ENCODE peak calls at places on chromosomes 7 and 10, in six cellular contexts. O, D, F, T, A and M are unnamed samples. For H3K79me1, the result is how much of the 10 kb centered on the place peaks cover.

GRCh38 chr10:28171468-28172235 is 131.2 kb downstream of the MPP7 start:
- DNase-seq in O (no peak), D (no peak), F (peak), T (peak), A (no peak), M (no peak)

GRCh38 chr10:61981460-61981859 is 80.0 kb downstream of the ARID5B start:
- DNase-seq in O (no peak), D (no peak), F (no peak), T (no peak), A (no peak), M (no peak)

GRCh38 chr7:33614357-33615132 is 290.8 kb upstream of the BMPER start:
- DNase-seq in O (no peak), D (no peak), F (no peak), T (no peak), A (no peak), M (no peak)

GRCh38 chr10:89522463-89522862 is 12.9 kb downstream of the SLC16A12 start:
- DNase-seq in O (no peak), D (no peak), F (no peak), T (peak), A (no peak), M (peak)

GRCh38 chr7:82897500-82897899 is 265.2 kb downstream of the PCLO start:
- DNase-seq in O (no peak), D (no peak), F (no peak), T (no peak), A (no peak), M (no peak)

GRCh38 chr10:44374155-44374554 is 10.7 kb downstream of the CXCL12 start:
- DNase-seq in O (no peak), D (no peak), F (no peak), T (no peak), A (no peak), M (no peak)

GRCh38 chr10:132169031-132169765 is 17.6 kb upstream of the DPYSL4 start:
- DNase-seq in O (no peak), D (no peak), F (no peak), T (no peak), A (no peak), M (no peak)

GRCh38 chr10:116866987-116867595 is 17.8 kb downstream of the ENO4 start:
- DNase-seq in O (no peak), D (no peak), F (peak), T (peak), A (no peak), M (peak)

GRCh38 chr7:151690597-151690996 is 170.9 kb upstream of the RHEB start:
- DNase-seq in O (no peak), D (no peak), F (peak), T (peak), A (no peak), M (peak)

GRCh38 chr7:128136215-128136597 is 104.9 kb upstream of the LEP start:
- DNase-seq in O (peak), D (no peak), F (peak), T (no peak), A (no peak), M (no peak)

GRCh38 chr7:159031135-159031701 is 113.4 kb downstream of the VIPR2 start:
- DNase-seq in O (peak), D (no peak), F (peak), T (no peak), A (no peak), M (no peak)

GRCh38 chr10:92873029-92873428 is 24.7 kb downstream of the EXOC6 start:
- DNase-seq in O (no peak), D (no peak), F (no peak), T (no peak), A (no peak), M (no peak)

GRCh38 chr7:116621649-116622048 is 50.3 kb upstream of the MET start:
- DNase-seq in O (no peak), D (no peak), F (no peak), T (no peak), A (no peak), M (no peak)

GRCh38 chr10:72238392-72239175 is 22.5 kb upstream of the ASCC1 start:
- DNase-seq in O (no peak), D (no peak), F (no peak), T (no peak), A (no peak), M (no peak)

GRCh38 chr10:70557086-70557845 is 45.3 kb downstream of the PRF1 start:
- DNase-seq in O (no peak), D (no peak), F (no peak), T (no peak), A (no peak), M (no peak)

GRCh38 chr7:64300641-64301405 is 12.9 kb upstream of the ZNF736 start:
- DNase-seq in O (no peak), D (no peak), F (no peak), T (no peak), A (no peak), M (no peak)

GRCh38 chr7:126658684-126659083 is 594.1 kb downstream of the GRM8 start:
- DNase-seq in O (no peak), D (no peak), F (no peak), T (no peak), A (no peak), M (no peak)

GRCh38 chr10:79385804-79386531 is 38.7 kb downstream of the PPIF start:
- DNase-seq in O (peak), D (no peak), F (peak), T (no peak), A (no peak), M (no peak)

GRCh38 chr10:70514591-70514990 is 36.0 kb downstream of the PALD1 start:
- DNase-seq in O (no peak), D (no peak), F (no peak), T (no peak), A (no peak), M (no peak)

GRCh38 chr7:158164101-158165095 is 423.2 kb downstream of the PTPRN2 start:
- DNase-seq in O (no peak), D (no peak), F (peak), T (no peak), A (no peak), M (no peak)

GRCh38 chr10:102643346-102644065 is 773 bp upstream of the TRIM8 start:
- DNase-seq in O (peak), D (no peak), F (peak), T (peak), A (peak), M (peak)

GRCh38 chr10:43793714-43794113 is 145.0 kb upstream of the ZNF32 start:
- DNase-seq in O (no peak), D (no peak), F (no peak), T (peak), A (no peak), M (peak)

GRCh38 chr10:119421887-119422684 is 120.4 kb downstream of the RGS10 start:
- DNase-seq in O (no peak), D (no peak), F (no peak), T (peak), A (no peak), M (peak)

GRCh38 chr7:148445260-148446044 is 145.1 kb upstream of the C7orf33 start:
- DNase-seq in O (no peak), D (no peak), F (no peak), T (no peak), A (no peak), M (no peak)

GRCh38 chr10:121302541-121303180 is 295.6 kb downstream of the FGFR2 start:
- DNase-seq in O (no peak), D (no peak), F (no peak), T (no peak), A (no peak), M (no peak)

GRCh38 chr10:63416376-63416775 is 49.4 kb downstream of the JMJD1C start:
- DNase-seq in O (no peak), D (no peak), F (no peak), T (peak), A (no peak), M (no peak)

GRCh38 chr7:130996841-130997231 is 262.8 kb upstream of the KLF14 start:
- DNase-seq in O (no peak), D (no peak), F (no peak), T (peak), A (no peak), M (peak)

GRCh38 chr10:130747359-130747758 is 564.2 kb downstream of the TCERG1L start:
- DNase-seq in O (no peak), D (no peak), F (no peak), T (no peak), A (no peak), M (no peak)

GRCh38 chr7:28700790-28701203 is 257.3 kb downstream of the TRIL start:
- DNase-seq in O (no peak), D (no peak), F (no peak), T (peak), A (no peak), M (no peak)

GRCh38 chr7:14228341-14228740 is 238.9 kb upstream of the ETV1 start:
- DNase-seq in O (no peak), D (no peak), F (no peak), T (no peak), A (no peak), M (peak)

GRCh38 chr7:50649259-50649885 is 84.2 kb upstream of the DDC start:
- DNase-seq in O (no peak), D (no peak), F (no peak), T (no peak), A (no peak), M (no peak)

GRCh38 chr7:1512781-1513656 is 8.8 kb upstream of the INTS1 start:
- DNase-seq in O (no peak), D (no peak), F (no peak), T (peak), A (no peak), M (peak)

GRCh38 chr10:95656291-95657164 is at the start of gene ALDH18A1:
- DNase-seq in O (peak), D (peak), F (peak), T (peak), A (peak), M (peak)

GRCh38 chr7:1925349-1925748 is 255.3 kb downstream of the ELFN1 start:
- DNase-seq in O (no peak), D (no peak), F (peak), T (no peak), A (no peak), M (no peak)

DNA sequence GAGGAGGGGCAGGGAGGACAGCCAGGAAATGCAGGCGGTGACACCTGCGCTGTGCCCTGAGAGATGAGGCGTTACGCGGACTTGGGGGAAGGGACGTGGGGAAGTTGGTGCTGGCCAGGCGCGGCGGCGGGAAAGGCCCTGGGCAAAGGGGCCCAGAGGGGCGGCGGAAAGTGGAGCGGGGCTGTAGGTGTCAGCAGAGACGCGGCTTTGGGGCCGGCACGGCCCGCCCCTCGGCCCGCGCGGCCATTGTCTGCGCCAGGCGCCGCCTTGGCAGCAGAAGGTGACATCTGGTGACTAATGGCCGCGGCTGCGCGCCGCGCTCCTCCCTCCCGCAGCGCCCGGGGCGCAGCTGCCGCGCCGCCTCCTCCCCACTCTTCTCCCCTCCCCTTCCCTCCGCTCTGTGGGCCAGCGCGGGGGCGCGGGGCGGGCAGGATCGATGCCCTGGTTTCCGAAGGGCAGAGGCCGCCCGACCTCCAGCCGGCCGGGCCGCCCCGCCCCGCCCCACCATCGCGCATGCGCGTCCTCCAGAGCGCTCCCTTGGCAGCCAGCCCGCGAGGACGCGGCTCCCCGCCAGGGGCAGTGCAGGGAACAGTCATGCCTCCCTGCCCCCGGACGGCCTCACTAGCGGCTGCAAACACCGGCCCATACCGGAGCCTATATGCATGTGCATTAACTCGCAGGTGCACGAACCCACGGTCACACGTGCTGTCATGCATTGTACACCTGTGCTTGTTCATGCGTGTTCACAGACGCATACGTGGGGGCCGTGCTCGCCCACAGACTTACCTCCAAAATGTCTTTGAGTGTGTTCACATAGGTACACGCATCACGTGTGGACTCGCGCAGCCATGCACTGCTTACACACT is 269.6 kb downstream of the RPS24 start:
- DNase-seq in O (peak), D (peak), F (peak), T (peak), A (peak), M (peak)
- H3K79me1 ChIP-seq in O (under half), D (under half), F (under half), T (under half), A (under half), M (under half)

GRCh38 chr10:21100190-21100589 is 203.1 kb upstream of the NEBL start:
- DNase-seq in O (no peak), D (no peak), F (no peak), T (no peak), A (peak), M (no peak)
- H2BK15ac ChIP-seq in O (no peak), D (no peak), F (no peak), T (no peak), A (no peak), M (peak)

DNA sequence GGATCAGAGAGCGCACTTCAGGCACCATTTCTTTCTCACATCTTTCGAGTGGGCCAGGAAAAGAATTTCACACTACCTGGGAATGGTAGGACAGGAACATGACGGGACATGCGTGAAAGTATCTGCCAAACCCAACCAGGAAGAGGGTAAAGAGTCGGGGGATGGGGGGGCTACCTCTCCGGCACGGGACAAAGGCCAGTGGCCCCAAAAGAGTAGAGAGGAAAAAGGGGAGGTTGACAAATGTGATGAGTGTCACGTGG is 830 bp upstream of the BEND7 start:
- DNase-seq in O (no peak), D (no peak), F (peak), T (no peak), A (no peak), M (no peak)
- H3K9ac ChIP-seq in O (no peak), D (no peak), F (no peak), T (peak), A (no peak), M (peak)

GRCh38 chr7:135716677-135717238 is 11.2 kb downstream of the SLC13A4 start:
- DNase-seq in O (no peak), D (no peak), F (peak), T (peak), A (no peak), M (peak)
- H3K79me1 ChIP-seq in O (under half), D (under half), F (under half), T (under half), A (under half), M (under half)

GRCh38 chr10:29728541-29729049 is 93.8 kb upstream of the SVIL start:
- DNase-seq in O (no peak), D (no peak), F (peak), T (no peak), A (peak), M (no peak)
- H2BK15ac ChIP-seq in O (no peak), D (no peak), F (no peak), T (no peak), A (no peak), M (peak)

GRCh38 chr7:98282727-98283126 is 1.2 kb downstream of the BRI3 start:
- DNase-seq in O (no peak), D (no peak), F (no peak), T (no peak), A (no peak), M (peak)

GRCh38 chr7:98284335-98285036 is 3.0 kb downstream of the BRI3 start:
- DNase-seq in O (peak), D (no peak), F (peak), T (peak), A (no peak), M (peak)

GRCh38 chr7:98285132-98286092 is 3.9 kb downstream of the BRI3 start:
- DNase-seq in O (no peak), D (no peak), F (no peak), T (no peak), A (no peak), M (no peak)

GRCh38 chr7:98283127-98283886 is 1.8 kb downstream of the BRI3 start:
- DNase-seq in O (no peak), D (no peak), F (no peak), T (peak), A (no peak), M (peak)

GRCh38 chr7:98283887-98284222 is 2.4 kb downstream of the BRI3 start:
- DNase-seq in O (no peak), D (no peak), F (no peak), T (no peak), A (no peak), M (no peak)
- H3K9ac ChIP-seq in O (no peak), D (no peak), F (peak), T (peak), A (peak), M (peak)

GRCh38 chr7:47540387-47541093 is 41.4 kb downstream of the TNS3 start:
- DNase-seq in O (no peak), D (no peak), F (no peak), T (no peak), A (no peak), M (peak)
- H3K79me1 ChIP-seq in O (under half), D (under half), F (under half), T (under half), A (under half), M (under half)

GRCh38 chr7:142240546-142240945 is 17.3 kb downstream of the PRSS58 start:
- DNase-seq in O (no peak), D (no peak), F (no peak), T (no peak), A (no peak), M (no peak)
- H2BK15ac ChIP-seq in O (no peak), D (no peak), F (no peak), T (no peak), A (no peak), M (no peak)